ENCODE peak calls at places on chromosomes 3 and 15, in eight cellular contexts. J is epithelial cell of esophagus, T is astrocyte, P is transverse colon, N is Panc1, A is H9, Y is bronchial epithelial cell, D is HepG2. B is an unnamed sample.

GRCh38 chr3:114745322-114746240 is 401.5 kb downstream of the ZBTB20 start:
- DNase-seq in J (peak), T (peak), P (no peak), N (no peak), A (no peak), Y (peak), D (peak), B (peak)

GRCh38 chr15:28903555-28903954 is 17.8 kb downstream of the APBA2 start:
- DNase-seq in J (no peak), T (no peak), P (no peak), N (no peak), A (no peak), Y (no peak), D (no peak), B (no peak)

GRCh38 chr3:112770026-112770626 is 76.5 kb downstream of the CD200R1L start:
- DNase-seq in J (peak), T (peak), P (no peak), N (no peak), A (peak), Y (peak), D (no peak), B (peak)

GRCh38 chr3:43074482-43074881 is 31.4 kb downstream of the POMGNT2 start:
- DNase-seq in J (no peak), T (no peak), P (no peak), N (no peak), A (no peak), Y (no peak), D (no peak), B (no peak)

GRCh38 chr3:4355401-4356224 is 52.4 kb downstream of the SETMAR start:
- DNase-seq in J (no peak), T (no peak), P (no peak), N (no peak), A (no peak), Y (no peak), D (peak), B (no peak)

GRCh38 chr3:353191-353739 is 156.7 kb downstream of the CHL1 start:
- DNase-seq in J (peak), T (no peak), P (no peak), N (no peak), A (no peak), Y (peak), D (no peak), B (no peak)

GRCh38 chr15:75089781-75090734 is 66.7 kb downstream of the PPCDC start:
- DNase-seq in J (peak), T (no peak), P (no peak), N (no peak), A (no peak), Y (peak), D (no peak), B (peak)

GRCh38 chr3:29453278-29453961 is 172.5 kb downstream of the RBMS3 start:
- DNase-seq in J (peak), T (no peak), P (peak), N (no peak), A (no peak), Y (peak), D (no peak), B (peak)

GRCh38 chr15:73628976-73629854 is 4.0 kb downstream of the NPTN start:
- DNase-seq in J (peak), T (no peak), P (no peak), N (no peak), A (no peak), Y (peak), D (peak), B (no peak)

GRCh38 chr3:83523470-83524073 is 1435.2 kb upstream of the CADM2 start:
- DNase-seq in J (peak), T (peak), P (peak), N (peak), A (peak), Y (peak), D (peak), B (no peak)

GRCh38 chr15:72037321-72037720 is 80.6 kb downstream of the MYO9A start:
- DNase-seq in J (peak), T (peak), P (no peak), N (peak), A (no peak), Y (peak), D (peak), B (no peak)

GRCh38 chr3:61574854-61575253 is 13.5 kb downstream of the PTPRG start:
- DNase-seq in J (peak), T (peak), P (no peak), N (no peak), A (no peak), Y (peak), D (no peak), B (peak)

GRCh38 chr15:79028411-79028964 is 62.1 kb downstream of the RASGRF1 start:
- DNase-seq in J (peak), T (no peak), P (peak), N (peak), A (peak), Y (peak), D (peak), B (peak)

GRCh38 chr3:152213086-152213674 is 55.5 kb upstream of the MBNL1 start:
- DNase-seq in J (no peak), T (no peak), P (no peak), N (no peak), A (no peak), Y (no peak), D (no peak), B (no peak)

GRCh38 chr3:22115581-22115980 is 364.6 kb upstream of the ZNF385D start:
- DNase-seq in J (peak), T (peak), P (no peak), N (no peak), A (no peak), Y (peak), D (no peak), B (no peak)

GRCh38 chr15:31267161-31268107 is 59.2 kb upstream of the KLF13 start:
- DNase-seq in J (no peak), T (no peak), P (peak), N (no peak), A (peak), Y (no peak), D (no peak), B (no peak)

GRCh38 chr3:149009732-149010131 is 18.4 kb downstream of the GYG1 start:
- DNase-seq in J (no peak), T (no peak), P (peak), N (no peak), A (no peak), Y (no peak), D (no peak), B (no peak)

GRCh38 chr15:38002883-38003477 is 68.5 kb downstream of the TMCO5A start:
- DNase-seq in J (peak), T (peak), P (peak), N (no peak), A (peak), Y (peak), D (peak), B (peak)

GRCh38 chr3:81470416-81470978 is 290.9 kb downstream of the GBE1 start:
- DNase-seq in J (no peak), T (peak), P (no peak), N (no peak), A (no peak), Y (no peak), D (no peak), B (no peak)

GRCh38 chr3:187150599-187150998 is 11.3 kb upstream of the RPL39L start:
- DNase-seq in J (peak), T (no peak), P (peak), N (no peak), A (peak), Y (no peak), D (peak), B (no peak)

GRCh38 chr3:30263921-30264313 is 342.5 kb upstream of the TGFBR2 start:
- DNase-seq in J (no peak), T (no peak), P (no peak), N (no peak), A (no peak), Y (no peak), D (no peak), B (no peak)

GRCh38 chr3:188553569-188553968 is 399.6 kb downstream of the LPP start:
- DNase-seq in J (peak), T (no peak), P (no peak), N (no peak), A (no peak), Y (no peak), D (no peak), B (no peak)

GRCh38 chr3:51538115-51538458 is 432 bp upstream of the RAD54L2 start:
- DNase-seq in J (peak), T (peak), P (no peak), N (no peak), A (peak), Y (peak), D (no peak), B (no peak)

GRCh38 chr3:60890226-60890625 is 361.0 kb downstream of the FHIT start:
- DNase-seq in J (peak), T (no peak), P (no peak), N (no peak), A (no peak), Y (no peak), D (no peak), B (no peak)

GRCh38 chr15:63122002-63122893 is 587 bp downstream of the LACTB start:
- DNase-seq in J (peak), T (peak), P (peak), N (no peak), A (peak), Y (peak), D (peak), B (peak)

GRCh38 chr3:67386446-67386845 is 268.0 kb downstream of the SUCLG2 start:
- DNase-seq in J (peak), T (no peak), P (no peak), N (no peak), A (no peak), Y (peak), D (no peak), B (no peak)

GRCh38 chr15:98609144-98609852 is 39.0 kb upstream of the IGF1R start:
- DNase-seq in J (peak), T (peak), P (no peak), N (no peak), A (peak), Y (peak), D (no peak), B (peak)

GRCh38 chr3:128426128-128426921 is 40.4 kb downstream of the DNAJB8 start:
- DNase-seq in J (peak), T (no peak), P (peak), N (no peak), A (peak), Y (no peak), D (peak), B (peak)

GRCh38 chr3:48090166-48090939 is 74.1 kb upstream of the MAP4 start:
- DNase-seq in J (no peak), T (no peak), P (no peak), N (no peak), A (no peak), Y (no peak), D (no peak), B (no peak)

GRCh38 chr3:156455839-156456238 is 99.1 kb downstream of the SSR3 start:
- DNase-seq in J (no peak), T (no peak), P (no peak), N (no peak), A (peak), Y (no peak), D (peak), B (peak)

GRCh38 chr15:47244361-47244760 is 472.9 kb upstream of the SEMA6D start:
- DNase-seq in J (peak), T (no peak), P (no peak), N (no peak), A (no peak), Y (no peak), D (no peak), B (no peak)

GRCh38 chr15:55770808-55771207 is 27.9 kb upstream of the PRTG start:
- DNase-seq in J (no peak), T (no peak), P (no peak), N (no peak), A (no peak), Y (no peak), D (no peak), B (no peak)

GRCh38 chr3:139975592-139976360 is 40.8 kb downstream of the CLSTN2 start:
- DNase-seq in J (no peak), T (no peak), P (no peak), N (no peak), A (no peak), Y (no peak), D (no peak), B (no peak)

GRCh38 chr15:75712668-75713337 is at the start of gene CSPG4:
- DNase-seq in J (peak), T (peak), P (peak), N (no peak), A (peak), Y (no peak), D (no peak), B (peak)

GRCh38 chr3:48404440-48405342 is 25.2 kb downstream of the PLXNB1 start:
- DNase-seq in J (no peak), T (no peak), P (no peak), N (no peak), A (peak), Y (no peak), D (no peak), B (no peak)

GRCh38 chr3:6781103-6781502 is 79.8 kb upstream of the GRM7 start:
- DNase-seq in J (no peak), T (peak), P (no peak), N (no peak), A (peak), Y (no peak), D (no peak), B (no peak)

GRCh38 chr15:58393196-58393790 is 38.5 kb upstream of the LIPC start:
- DNase-seq in J (no peak), T (peak), P (peak), N (no peak), A (no peak), Y (no peak), D (no peak), B (peak)

GRCh38 chr15:39266882-39267281 is 314.0 kb upstream of the THBS1 start:
- DNase-seq in J (no peak), T (no peak), P (no peak), N (no peak), A (no peak), Y (peak), D (no peak), B (peak)

GRCh38 chr3:171283248-171284222 is 176.7 kb downstream of the TNIK start:
- DNase-seq in J (no peak), T (no peak), P (no peak), N (no peak), A (no peak), Y (no peak), D (no peak), B (peak)

GRCh38 chr3:172989373-172989772 is 151.7 kb downstream of the SPATA16 start:
- DNase-seq in J (no peak), T (no peak), P (no peak), N (no peak), A (no peak), Y (no peak), D (no peak), B (no peak)

GRCh38 chr3:172984938-172985337 is 156.1 kb downstream of the SPATA16 start:
- DNase-seq in J (no peak), T (no peak), P (no peak), N (no peak), A (no peak), Y (no peak), D (no peak), B (no peak)

GRCh38 chr3:172982731-172983364 is 158.2 kb downstream of the SPATA16 start:
- DNase-seq in J (no peak), T (no peak), P (no peak), N (no peak), A (no peak), Y (no peak), D (no peak), B (peak)

GRCh38 chr3:172991424-172991996 is 149.5 kb downstream of the SPATA16 start:
- DNase-seq in J (no peak), T (no peak), P (no peak), N (no peak), A (no peak), Y (no peak), D (no peak), B (no peak)

DNA sequence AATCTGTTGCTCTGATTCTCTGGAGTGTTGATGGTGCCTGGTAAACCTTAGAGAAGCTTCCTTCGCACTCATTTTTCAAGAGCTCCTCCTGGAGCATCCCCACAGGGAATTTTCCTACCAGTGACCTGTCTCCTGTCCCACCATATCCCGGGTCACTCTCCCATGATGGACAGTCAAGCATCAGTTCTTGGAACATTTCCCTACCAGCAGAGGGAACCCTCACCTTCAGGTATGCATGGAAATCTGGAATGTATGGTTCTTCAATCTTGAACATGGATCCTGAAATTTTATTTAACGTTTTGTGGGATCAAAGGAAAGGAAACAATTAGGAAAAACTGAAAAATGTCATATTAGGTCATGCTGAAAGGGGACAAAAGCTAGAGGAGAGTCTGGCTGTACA is 153.8 kb downstream of the SPATA16 start:
- DNase-seq in J (peak), T (no peak), P (no peak), N (no peak), A (peak), Y (peak), D (peak), B (no peak)
- TF ChIP-seq CTCF in J (peak), T (peak), P (no peak), N (peak), A (peak), Y (peak), D (peak), B (no peak)

GRCh38 chr15:64381000-64381751 is at the start of gene PCLAF:
- DNase-seq in J (peak), T (peak), P (peak), N (peak), A (peak), Y (peak), D (peak), B (peak)
- TF ChIP-seq CTCF in J (peak), T (no peak), P (no peak), N (no peak), A (no peak), Y (no peak), D (peak), B (no peak)

GRCh38 chr15:96347181-96348111 is 16.9 kb downstream of the NR2F2 start:
- DNase-seq in J (peak), T (no peak), P (no peak), N (no peak), A (peak), Y (no peak), D (no peak), B (no peak)

GRCh38 chr15:96346409-96346808 is 15.9 kb downstream of the NR2F2 start:
- DNase-seq in J (peak), T (no peak), P (no peak), N (no peak), A (no peak), Y (no peak), D (no peak), B (no peak)

GRCh38 chr15:96344120-96344705 is 13.7 kb downstream of the NR2F2 start:
- DNase-seq in J (peak), T (no peak), P (no peak), N (no peak), A (no peak), Y (no peak), D (no peak), B (no peak)

GRCh38 chr15:96344706-96345559 is 14.4 kb downstream of the NR2F2 start:
- DNase-seq in J (peak), T (no peak), P (no peak), N (no peak), A (peak), Y (no peak), D (no peak), B (no peak)

DNA sequence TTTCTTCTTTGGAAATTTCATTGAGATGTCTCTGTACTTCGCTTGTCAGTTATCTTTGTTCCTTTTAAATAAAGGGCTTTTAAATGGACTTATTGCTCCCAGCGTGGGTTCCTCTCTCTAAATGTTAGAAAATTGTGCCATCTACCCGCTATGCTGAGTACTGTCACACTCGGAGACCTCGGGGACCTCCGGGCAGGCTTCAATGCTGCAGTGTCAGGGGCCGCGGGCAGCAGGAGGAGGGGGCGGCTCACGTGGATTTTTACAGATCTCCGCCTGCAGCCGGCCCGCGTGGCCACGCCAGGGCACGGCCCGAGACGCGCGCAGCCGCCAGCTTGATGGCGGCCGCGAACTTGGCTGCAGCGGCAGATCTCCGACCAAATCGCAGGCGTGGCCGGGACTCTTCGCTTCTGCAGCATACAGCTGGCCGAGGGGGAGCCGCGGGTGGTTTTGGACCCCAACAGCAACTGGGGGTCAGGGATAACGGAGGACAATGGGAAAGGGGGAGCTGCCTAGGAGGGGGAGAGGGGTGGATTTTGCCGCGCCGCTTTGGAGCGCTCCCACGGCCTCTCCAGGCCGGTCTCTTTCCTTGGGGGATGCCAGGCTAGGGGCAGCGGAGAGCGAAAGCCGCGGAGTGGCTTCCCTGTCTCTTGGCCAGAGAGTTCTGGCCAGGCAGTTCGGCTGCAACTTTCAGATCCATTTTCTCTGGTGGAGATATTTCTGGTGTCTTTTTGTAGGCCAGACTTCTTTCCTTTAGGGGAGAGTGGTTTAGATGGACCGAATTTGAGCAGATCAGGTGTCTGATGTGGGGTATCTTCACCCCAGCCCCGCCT is 15.3 kb downstream of the NR2F2 start:
- DNase-seq in J (peak), T (no peak), P (no peak), N (no peak), A (peak), Y (no peak), D (peak), B (peak)
- TF ChIP-seq CTCF in J (peak), T (peak), P (peak), N (peak), A (peak), Y (peak), D (peak), B (peak)

DNA sequence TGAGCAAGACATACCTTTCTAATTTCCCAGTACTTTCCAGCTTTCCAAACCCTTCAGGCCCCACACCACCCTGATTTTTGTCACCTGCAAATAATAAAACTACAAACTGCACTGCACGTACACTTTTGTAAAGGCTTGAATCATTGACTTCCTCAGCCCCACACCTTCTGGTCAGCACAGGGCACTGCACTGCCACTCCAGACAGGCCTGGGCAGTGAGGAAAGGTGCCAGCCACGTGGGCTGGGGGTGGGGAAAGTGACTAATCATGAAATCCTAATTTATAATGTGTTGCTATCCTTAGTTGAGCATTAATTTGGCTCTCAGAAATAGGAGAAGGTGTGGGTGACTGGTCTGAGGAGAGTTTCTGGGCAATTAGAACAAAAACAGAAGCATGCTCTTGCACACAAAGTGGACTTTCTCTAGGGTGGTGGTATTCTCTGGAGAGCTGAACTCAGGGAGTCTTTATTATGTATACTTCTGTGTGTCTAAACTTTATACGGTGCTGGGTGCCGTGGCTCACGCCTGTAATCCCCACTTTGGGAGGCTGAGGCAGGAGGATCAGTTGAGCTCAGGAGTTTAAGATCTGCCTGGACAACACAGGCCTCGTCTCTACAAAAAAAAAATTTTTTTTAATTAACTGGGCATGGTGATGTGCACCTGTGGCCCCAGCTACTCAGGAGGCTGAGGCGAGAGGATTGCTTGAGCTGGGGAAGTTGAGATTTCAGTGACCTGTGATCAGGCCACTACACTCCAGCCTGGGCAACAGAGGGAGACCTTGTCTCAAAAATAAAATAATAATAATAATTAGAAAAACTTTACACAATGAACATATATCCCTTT is 58.2 kb upstream of the FLNB start:
- DNase-seq in J (peak), T (no peak), P (no peak), N (no peak), A (no peak), Y (peak), D (peak), B (no peak)
- TF ChIP-seq CTCF in J (peak), T (no peak), P (peak), N (no peak), A (no peak), Y (peak), D (no peak), B (peak)

GRCh38 chr15:66897971-66898370 is 167.4 kb upstream of the SMAD3 start:
- DNase-seq in J (no peak), T (no peak), P (no peak), N (no peak), A (no peak), Y (no peak), D (no peak), B (no peak)
- TF ChIP-seq CTCF in J (no peak), T (no peak), P (no peak), N (no peak), A (no peak), Y (no peak), D (no peak), B (no peak)

GRCh38 chr3:18758047-18758704 is 333.0 kb upstream of the SATB1 start:
- DNase-seq in J (peak), T (no peak), P (peak), N (peak), A (peak), Y (peak), D (peak), B (peak)
- TF ChIP-seq CTCF in J (peak), T (peak), P (peak), N (peak), A (peak), Y (peak), D (peak), B (peak)